ENCODE peak calls at places on chromosomes 13 and 19, in eight cellular contexts. O, B, Q, I, Z, H, D and N are unnamed samples.

GRCh38 chr19:4061683-4062575 is 4.8 kb downstream of the ZBTB7A start:
- DNase-seq in O (no peak), B (no peak), Q (no peak), I (no peak), Z (peak; percentile 27), H (no peak), D (no peak), N (no peak)

GRCh38 chr13:96804186-96804585 is 190.1 kb downstream of the OXGR1 start:
- DNase-seq in O (no peak), B (no peak), Q (no peak), I (no peak), Z (no peak), H (no peak), D (no peak), N (no peak)

GRCh38 chr19:39411006-39411831 is 1.2 kb upstream of the PLEKHG2 start:
- DNase-seq in O (no peak), B (no peak), Q (peak; percentile 65), I (no peak), Z (no peak), H (no peak), D (no peak), N (peak; percentile 65)

GRCh38 chr13:21478881-21479808 is 20.0 kb upstream of the ZDHHC20 start:
- DNase-seq in O (peak; percentile 55), B (peak; percentile 36), Q (no peak), I (no peak), Z (peak; percentile 50), H (no peak), D (peak; percentile 89), N (peak; percentile 85)

GRCh38 chr19:8451885-8452284 is 7.1 kb downstream of the HNRNPM start:
- DNase-seq in O (no peak), B (no peak), Q (no peak), I (no peak), Z (no peak), H (no peak), D (no peak), N (peak; percentile 79)

GRCh38 chr13:94494021-94494420 is 14.5 kb upstream of the DCT start:
- DNase-seq in O (no peak), B (no peak), Q (no peak), I (no peak), Z (no peak), H (no peak), D (peak; percentile 14), N (no peak)

GRCh38 chr19:47749326-47749725 is 4.0 kb downstream of the NOP53 start:
- DNase-seq in O (no peak), B (no peak), Q (no peak), I (no peak), Z (no peak), H (no peak), D (no peak), N (no peak)

GRCh38 chr19:10975374-10976036 is 14.7 kb downstream of the SMARCA4 start:
- DNase-seq in O (no peak), B (no peak), Q (no peak), I (no peak), Z (no peak), H (no peak), D (no peak), N (peak; percentile 47)

GRCh38 chr19:52735734-52736133 is 890 bp upstream of the ZNF611 start:
- DNase-seq in O (no peak), B (peak; percentile 23), Q (no peak), I (no peak), Z (peak; percentile 71), H (no peak), D (no peak), N (no peak)

GRCh38 chr13:23749288-23749880 is 139.8 kb downstream of the MIPEP start:
- DNase-seq in O (no peak), B (no peak), Q (no peak), I (no peak), Z (no peak), H (no peak), D (no peak), N (no peak)

GRCh38 chr13:108269601-108270328 is at the start of gene TNFSF13B:
- DNase-seq in O (no peak), B (peak; percentile 30), Q (peak; percentile 68), I (peak; percentile 14), Z (peak; percentile 23), H (no peak), D (peak; percentile 62), N (peak; percentile 22)

GRCh38 chr19:823565-824121 is 1.9 kb upstream of the PLPPR3 start:
- DNase-seq in O (no peak), B (peak; percentile 49), Q (no peak), I (no peak), Z (no peak), H (no peak), D (no peak), N (no peak)